ENCODE peak calls at places on chromosome 2, in six cellular contexts. S is PC-3, K is foreskin fibroblast, O is natural killer cell, C is lung, V is Calu3. H is an unnamed sample.
A peak's percentile ranks its signal among the peaks of the same experiment; 100 is the strongest.

GRCh38 chr2:101380376-101380775 is 6.9 kb downstream of the CREG2 start:
- DNase-seq in S (peak; percentile 17), K (peak; percentile 44), O (no peak), C (no peak), V (no peak), H (no peak)

GRCh38 chr2:30931841-30932407 is 124.7 kb upstream of the CAPN13 start:
- DNase-seq in S (no peak), K (no peak), O (no peak), C (no peak), V (no peak), H (no peak)

GRCh38 chr2:205435970-205436369 is 246.3 kb upstream of the NRP2 start:
- DNase-seq in S (peak; percentile 84), K (peak; percentile 42), O (no peak), C (no peak), V (no peak), H (no peak)

GRCh38 chr2:189526936-189527654 is 53.5 kb downstream of the SLC40A1 start:
- DNase-seq in S (no peak), K (no peak), O (no peak), C (no peak), V (no peak), H (no peak)

GRCh38 chr2:37871453-37872191 is 53.5 kb upstream of the RMDN2 start:
- DNase-seq in S (peak; percentile 50), K (peak; percentile 62), O (no peak), C (no peak), V (no peak), H (no peak)

GRCh38 chr2:54634564-54635511 is 88.6 kb upstream of the EML6 start:
- DNase-seq in S (no peak), K (peak; percentile 26), O (no peak), C (no peak), V (peak; percentile 49), H (peak; percentile 43)

GRCh38 chr2:96556441-96557330 is 20.1 kb downstream of the ARID5A start:
- DNase-seq in S (peak; percentile 99), K (peak; percentile 86), O (no peak), C (no peak), V (peak; percentile 90), H (no peak)

GRCh38 chr2:223815186-223815883 is 22.0 kb downstream of the AP1S3 start:
- DNase-seq in S (peak; percentile 98), K (peak; percentile 95), O (no peak), C (no peak), V (peak; percentile 73), H (no peak)

GRCh38 chr2:224973112-224974016 is 68.9 kb downstream of the DOCK10 start:
- DNase-seq in S (peak; percentile 55), K (no peak), O (no peak), C (no peak), V (peak; percentile 52), H (no peak)

GRCh38 chr2:226354434-226354833 is 445.2 kb downstream of the IRS1 start:
- DNase-seq in S (no peak), K (no peak), O (no peak), C (no peak), V (no peak), H (no peak)

GRCh38 chr2:150255528-150255927 is 231.9 kb downstream of the RND3 start:
- DNase-seq in S (peak; percentile 57), K (peak; percentile 89), O (no peak), C (no peak), V (no peak), H (no peak)

GRCh38 chr2:76381624-76382023 is 670.9 kb upstream of the GCFC2 start:
- DNase-seq in S (no peak), K (no peak), O (no peak), C (no peak), V (no peak), H (no peak)

GRCh38 chr2:205695460-205695979 is 13.2 kb downstream of the NRP2 start:
- DNase-seq in S (no peak), K (no peak), O (no peak), C (no peak), V (no peak), H (no peak)

GRCh38 chr2:63841254-63842022 is at the start of gene UGP2:
- DNase-seq in S (peak; percentile 91), K (peak; percentile 97), O (peak; percentile 85), C (peak; percentile 92), V (peak; percentile 89), H (peak; percentile 88)
- TF ChIP-seq CTCF in S (peak; percentile 42), K (peak; percentile 15), O (no peak), C (no peak), V (no peak), H (peak; percentile 7)

GRCh38 chr2:80329491-80329890 is 24.9 kb upstream of the LRRTM1 start:
- DNase-seq in S (no peak), K (no peak), O (no peak), C (no peak), V (no peak), H (no peak)

GRCh38 chr2:80328033-80328635 is 23.6 kb upstream of the LRRTM1 start:
- DNase-seq in S (no peak), K (no peak), O (no peak), C (no peak), V (no peak), H (no peak)

GRCh38 chr2:80322958-80323357 is 18.4 kb upstream of the LRRTM1 start:
- DNase-seq in S (no peak), K (no peak), O (no peak), C (no peak), V (no peak), H (no peak)

GRCh38 chr2:80326861-80327260 is 22.3 kb upstream of the LRRTM1 start:
- DNase-seq in S (no peak), K (no peak), O (no peak), C (no peak), V (no peak), H (no peak)

GRCh38 chr2:80326214-80326613 is 21.7 kb upstream of the LRRTM1 start:
- DNase-seq in S (peak; percentile 8), K (peak; percentile 1), O (no peak), C (no peak), V (no peak), H (no peak)
- TF ChIP-seq CTCF in S (peak; percentile 56), K (peak; percentile 29), O (no peak), C (no peak), V (no peak), H (peak; percentile 63)

GRCh38 chr2:105977212-105977611 is 216.9 kb downstream of the UXS1 start:
- DNase-seq in S (peak; percentile 92), K (peak; percentile 50), O (no peak), C (no peak), V (peak; percentile 69), H (no peak)

GRCh38 chr2:105977807-105978206 is 216.3 kb downstream of the UXS1 start:
- DNase-seq in S (no peak), K (no peak), O (no peak), C (no peak), V (no peak), H (no peak)

GRCh38 chr2:105974800-105975199 is 219.3 kb downstream of the UXS1 start:
- DNase-seq in S (no peak), K (no peak), O (no peak), C (no peak), V (no peak), H (no peak)

GRCh38 chr2:105969552-105969951 is 224.5 kb downstream of the UXS1 start:
- DNase-seq in S (peak; percentile 27), K (no peak), O (no peak), C (no peak), V (peak; percentile 35), H (peak; percentile 47)

DNA sequence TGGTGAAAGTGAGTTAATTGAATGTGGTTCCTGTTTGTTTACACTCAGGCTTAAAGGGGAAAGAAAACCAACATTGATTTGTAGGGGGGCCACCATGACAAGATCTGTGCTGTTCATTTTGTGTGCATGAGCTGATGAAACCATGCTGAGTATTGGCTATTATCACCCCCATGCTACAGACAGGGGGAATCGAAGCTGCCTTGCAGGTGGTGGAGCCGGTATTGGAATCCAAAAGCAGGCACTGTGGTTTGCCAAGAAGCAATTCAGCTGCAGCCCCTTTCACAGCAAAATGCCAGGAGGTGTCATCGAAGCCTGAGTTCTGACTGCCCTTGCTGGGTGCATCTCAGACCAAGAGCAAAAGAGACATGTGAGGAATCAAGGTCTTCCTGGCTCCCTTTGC is 221.9 kb downstream of the UXS1 start:
- DNase-seq in S (no peak), K (no peak), O (no peak), C (no peak), V (no peak), H (no peak)
- TF ChIP-seq CTCF in S (no peak), K (no peak), O (no peak), C (no peak), V (no peak), H (no peak)

GRCh38 chr2:33666879-33667278 is 67.8 kb upstream of the FAM98A start:
- DNase-seq in S (no peak), K (no peak), O (no peak), C (no peak), V (no peak), H (no peak)
- TF ChIP-seq CTCF in S (peak; percentile 17), K (no peak), O (no peak), C (no peak), V (no peak), H (no peak)

H was measured in glutamatergic neuron.